ENCODE peak calls at places on chromosomes 4 and X, in seven cellular contexts. One of them, this sample, is unnamed. For H3K4me1 and H3K9me3, the result is how much of the 10 kb centered on the place peaks cover.

GRCh38 chr4:145804134-145804533 is 124.2 kb downstream of the C4orf51 start:
- DNase-seq in CD8-positive, alpha-beta T cell: no peak
- DNase-seq in cardiac muscle cell: no peak
- DNase-seq in astrocyte: peak
- DNase-seq in pancreas: no peak
- DNase-seq in HCT116: no peak
- DNase-seq in H9: no peak
- DNase-seq in this sample: no peak

GRCh38 chr4:2712261-2712842 is 43.8 kb downstream of the TNIP2 start:
- DNase-seq in CD8-positive, alpha-beta T cell: no peak
- DNase-seq in cardiac muscle cell: peak
- DNase-seq in astrocyte: no peak
- DNase-seq in pancreas: no peak
- DNase-seq in HCT116: peak
- DNase-seq in H9: peak
- DNase-seq in this sample: no peak

GRCh38 chrX:24117288-24117687 is 32.2 kb upstream of the ZFX start:
- DNase-seq in CD8-positive, alpha-beta T cell: no peak
- DNase-seq in cardiac muscle cell: no peak
- DNase-seq in astrocyte: peak
- DNase-seq in pancreas: no peak
- DNase-seq in HCT116: no peak
- DNase-seq in H9: no peak
- DNase-seq in this sample: no peak

GRCh38 chrX:45485682-45486081 is 285.0 kb upstream of the DIPK2B start:
- DNase-seq in CD8-positive, alpha-beta T cell: no peak
- DNase-seq in cardiac muscle cell: no peak
- DNase-seq in astrocyte: no peak
- DNase-seq in pancreas: no peak
- DNase-seq in HCT116: no peak
- DNase-seq in H9: no peak
- DNase-seq in this sample: no peak

GRCh38 chr4:38930199-38930598 is 62.6 kb downstream of the FAM114A1 start:
- DNase-seq in CD8-positive, alpha-beta T cell: no peak
- DNase-seq in cardiac muscle cell: no peak
- DNase-seq in astrocyte: no peak
- DNase-seq in pancreas: no peak
- DNase-seq in HCT116: no peak
- DNase-seq in H9: no peak
- DNase-seq in this sample: no peak

GRCh38 chr4:92104506-92104905 is 199.3 kb upstream of the GRID2 start:
- DNase-seq in CD8-positive, alpha-beta T cell: no peak
- DNase-seq in cardiac muscle cell: no peak
- DNase-seq in astrocyte: no peak
- DNase-seq in pancreas: no peak
- DNase-seq in HCT116: no peak
- DNase-seq in H9: no peak
- DNase-seq in this sample: no peak

GRCh38 chrX:45952030-45952429 is 593.2 kb downstream of the ZNF674 start:
- DNase-seq in CD8-positive, alpha-beta T cell: no peak
- DNase-seq in cardiac muscle cell: no peak
- DNase-seq in astrocyte: no peak
- DNase-seq in pancreas: no peak
- DNase-seq in HCT116: no peak
- DNase-seq in H9: peak
- DNase-seq in this sample: no peak

GRCh38 chr4:80989921-80990544 is 40.5 kb upstream of the BMP3 start:
- DNase-seq in CD8-positive, alpha-beta T cell: no peak
- DNase-seq in cardiac muscle cell: peak
- DNase-seq in astrocyte: peak
- DNase-seq in pancreas: no peak
- DNase-seq in HCT116: peak
- DNase-seq in H9: no peak
- DNase-seq in this sample: no peak

GRCh38 chrX:16123222-16123786 is at the start of gene GRPR:
- DNase-seq in CD8-positive, alpha-beta T cell: peak
- DNase-seq in cardiac muscle cell: peak
- DNase-seq in astrocyte: peak
- DNase-seq in pancreas: peak
- DNase-seq in HCT116: peak
- DNase-seq in H9: peak
- DNase-seq in this sample: peak

GRCh38 chr4:22634541-22635181 is 58.1 kb upstream of the GBA3 start:
- DNase-seq in CD8-positive, alpha-beta T cell: no peak
- DNase-seq in cardiac muscle cell: no peak
- DNase-seq in astrocyte: no peak
- DNase-seq in pancreas: no peak
- DNase-seq in HCT116: no peak
- DNase-seq in H9: no peak
- DNase-seq in this sample: no peak

GRCh38 chr4:89562715-89563114 is 255.1 kb upstream of the GPRIN3 start:
- DNase-seq in CD8-positive, alpha-beta T cell: no peak
- DNase-seq in cardiac muscle cell: no peak
- DNase-seq in astrocyte: no peak
- DNase-seq in pancreas: no peak
- DNase-seq in HCT116: no peak
- DNase-seq in H9: no peak
- DNase-seq in this sample: no peak

GRCh38 chr4:118352843-118353373 is at the start of gene PRSS12:
- DNase-seq in CD8-positive, alpha-beta T cell: peak
- DNase-seq in cardiac muscle cell: peak
- DNase-seq in astrocyte: peak
- DNase-seq in pancreas: peak
- DNase-seq in HCT116: peak
- DNase-seq in H9: peak
- DNase-seq in this sample: peak

GRCh38 chrX:18012974-18013373 is 151.9 kb upstream of the RAI2 start:
- DNase-seq in CD8-positive, alpha-beta T cell: no peak
- DNase-seq in cardiac muscle cell: no peak
- DNase-seq in astrocyte: no peak
- DNase-seq in pancreas: no peak
- DNase-seq in HCT116: no peak
- DNase-seq in H9: no peak
- DNase-seq in this sample: no peak

GRCh38 chr4:185357220-185357619 is 38.5 kb downstream of the LRP2BP start:
- DNase-seq in CD8-positive, alpha-beta T cell: no peak
- DNase-seq in cardiac muscle cell: no peak
- DNase-seq in astrocyte: no peak
- DNase-seq in pancreas: no peak
- DNase-seq in HCT116: no peak
- DNase-seq in H9: no peak
- DNase-seq in this sample: no peak

GRCh38 chr4:185358514-185359433 is 37.0 kb downstream of the LRP2BP start:
- DNase-seq in CD8-positive, alpha-beta T cell: no peak
- DNase-seq in cardiac muscle cell: no peak
- DNase-seq in astrocyte: peak
- DNase-seq in pancreas: no peak
- DNase-seq in HCT116: no peak
- DNase-seq in H9: no peak
- DNase-seq in this sample: no peak

GRCh38 chr4:185361872-185362271 is 33.9 kb downstream of the LRP2BP start:
- DNase-seq in CD8-positive, alpha-beta T cell: no peak
- DNase-seq in cardiac muscle cell: no peak
- DNase-seq in astrocyte: no peak
- DNase-seq in pancreas: no peak
- DNase-seq in HCT116: no peak
- DNase-seq in H9: no peak
- DNase-seq in this sample: no peak

GRCh38 chr4:185359767-185360446 is 35.8 kb downstream of the LRP2BP start:
- DNase-seq in CD8-positive, alpha-beta T cell: no peak
- DNase-seq in cardiac muscle cell: no peak
- DNase-seq in astrocyte: peak
- DNase-seq in pancreas: no peak
- DNase-seq in HCT116: no peak
- DNase-seq in H9: no peak
- DNase-seq in this sample: no peak

DNA sequence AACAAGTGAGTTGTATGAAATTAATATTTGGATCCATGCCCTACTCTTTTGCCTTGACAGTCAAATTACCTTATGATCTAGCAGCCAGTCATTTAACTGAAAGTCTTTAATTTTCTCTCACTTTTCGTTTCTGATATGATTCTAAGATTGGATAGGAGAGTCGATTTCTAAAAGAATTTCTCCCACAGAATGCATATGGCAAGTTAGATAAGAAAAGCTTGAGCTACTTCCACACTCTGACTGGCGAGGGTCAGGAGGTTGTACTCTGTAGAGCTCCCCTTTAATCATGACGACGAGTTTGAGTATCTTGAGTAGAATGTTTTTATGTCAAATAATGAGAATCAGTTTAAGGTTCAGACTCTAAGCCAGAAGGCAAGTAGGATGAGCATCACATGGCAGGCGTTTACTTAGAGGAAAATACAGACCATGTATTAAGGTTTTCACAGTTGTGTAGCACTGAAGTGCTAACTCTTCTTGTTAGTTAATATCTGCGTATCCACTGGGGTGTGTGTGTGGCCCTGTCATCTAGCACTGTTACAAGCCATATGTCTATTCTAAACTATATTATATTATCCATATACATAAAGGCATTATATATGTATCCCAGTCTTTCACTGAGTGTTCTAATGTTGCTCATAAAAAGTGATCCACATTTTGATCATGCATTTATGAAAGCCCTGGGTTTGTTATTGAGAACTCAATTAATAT is 37.8 kb downstream of the LRP2BP start:
- DNase-seq in CD8-positive, alpha-beta T cell: no peak
- DNase-seq in cardiac muscle cell: no peak
- DNase-seq in astrocyte: no peak
- DNase-seq in pancreas: no peak
- DNase-seq in HCT116: no peak
- DNase-seq in H9: no peak
- DNase-seq in this sample: no peak
- H3K4me1 ChIP-seq in CD8-positive, alpha-beta T cell: under half
- H3K4me1 ChIP-seq in cardiac muscle cell: under half
- H3K4me1 ChIP-seq in astrocyte: under half
- H3K4me1 ChIP-seq in pancreas: under half
- H3K4me1 ChIP-seq in HCT116: under half
- H3K4me1 ChIP-seq in H9: under half
- H3K4me1 ChIP-seq in this sample: under half

DNA sequence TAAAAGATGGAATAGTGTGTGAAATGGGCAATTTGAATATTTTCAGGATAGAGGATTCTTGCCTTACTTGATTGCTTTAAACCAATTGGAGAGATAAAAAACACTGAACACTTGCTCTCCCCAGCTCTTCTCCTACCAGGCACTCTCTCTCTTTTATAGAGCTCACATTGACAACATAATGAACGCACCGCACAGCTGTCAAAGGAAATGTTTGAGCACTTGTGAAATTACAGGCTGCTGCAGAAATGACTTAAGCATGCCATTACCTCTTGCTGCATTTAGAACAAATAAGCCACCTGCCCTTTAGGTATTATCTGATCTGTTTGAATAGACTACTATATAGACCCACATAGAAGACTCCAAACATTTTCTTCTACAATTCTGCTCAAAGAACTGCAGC is 227.7 kb downstream of the C4orf33 start:
- DNase-seq in CD8-positive, alpha-beta T cell: no peak
- DNase-seq in cardiac muscle cell: no peak
- DNase-seq in astrocyte: no peak
- DNase-seq in pancreas: no peak
- DNase-seq in HCT116: no peak
- DNase-seq in H9: no peak
- DNase-seq in this sample: no peak
- H3K9me3 ChIP-seq in CD8-positive, alpha-beta T cell: under half
- H3K9me3 ChIP-seq in cardiac muscle cell: under half
- H3K9me3 ChIP-seq in astrocyte: under half
- H3K9me3 ChIP-seq in pancreas: under half
- H3K9me3 ChIP-seq in HCT116: under half
- H3K9me3 ChIP-seq in H9: under half
- H3K9me3 ChIP-seq in this sample: under half

GRCh38 chrX:154126101-154126500 is 17.9 kb upstream of the OPN1LW start:
- DNase-seq in CD8-positive, alpha-beta T cell: no peak
- DNase-seq in cardiac muscle cell: no peak
- DNase-seq in astrocyte: no peak
- DNase-seq in pancreas: no peak
- DNase-seq in HCT116: no peak
- DNase-seq in H9: no peak
- DNase-seq in this sample: no peak

GRCh38 chrX:154136627-154137161 is 7.3 kb upstream of the OPN1LW start:
- DNase-seq in CD8-positive, alpha-beta T cell: peak
- DNase-seq in cardiac muscle cell: peak
- DNase-seq in astrocyte: peak
- DNase-seq in pancreas: peak
- DNase-seq in HCT116: peak
- DNase-seq in H9: peak
- DNase-seq in this sample: peak

GRCh38 chrX:154132366-154132765 is 11.7 kb upstream of the OPN1LW start:
- DNase-seq in CD8-positive, alpha-beta T cell: no peak
- DNase-seq in cardiac muscle cell: no peak
- DNase-seq in astrocyte: no peak
- DNase-seq in pancreas: no peak
- DNase-seq in HCT116: no peak
- DNase-seq in H9: no peak
- DNase-seq in this sample: no peak

GRCh38 chrX:154135458-154136229 is 8.4 kb upstream of the OPN1LW start:
- DNase-seq in CD8-positive, alpha-beta T cell: no peak
- DNase-seq in cardiac muscle cell: no peak
- DNase-seq in astrocyte: no peak
- DNase-seq in pancreas: no peak
- DNase-seq in HCT116: no peak
- DNase-seq in H9: no peak
- DNase-seq in this sample: no peak

DNA sequence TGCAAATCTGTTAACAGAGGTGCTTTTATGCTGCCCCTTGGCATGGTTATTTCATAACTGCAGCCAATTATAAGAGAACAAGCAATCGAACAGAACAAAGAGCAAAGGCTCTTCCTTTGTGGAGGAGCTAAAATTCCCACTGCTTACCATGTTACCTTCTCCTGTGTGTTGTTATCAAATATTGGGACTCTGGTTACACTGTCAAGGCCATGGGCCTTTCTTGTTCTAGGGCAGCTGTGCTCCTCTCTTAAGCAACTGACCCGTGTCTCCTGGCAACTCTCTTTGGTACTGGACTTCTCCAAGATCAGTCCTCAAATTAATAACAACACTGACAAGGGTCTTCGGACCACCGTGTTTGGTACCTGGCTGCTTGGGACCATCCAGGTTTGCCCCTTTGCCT is 12.1 kb upstream of the OPN1LW start:
- DNase-seq in CD8-positive, alpha-beta T cell: no peak
- DNase-seq in cardiac muscle cell: no peak
- DNase-seq in astrocyte: no peak
- DNase-seq in pancreas: no peak
- DNase-seq in HCT116: no peak
- DNase-seq in H9: no peak
- DNase-seq in this sample: no peak
- H3K4me1 ChIP-seq in CD8-positive, alpha-beta T cell: under half
- H3K4me1 ChIP-seq in cardiac muscle cell: under half
- H3K4me1 ChIP-seq in astrocyte: under half
- H3K4me1 ChIP-seq in pancreas: under half
- H3K4me1 ChIP-seq in HCT116: under half
- H3K4me1 ChIP-seq in H9: under half
- H3K4me1 ChIP-seq in this sample: under half

DNA sequence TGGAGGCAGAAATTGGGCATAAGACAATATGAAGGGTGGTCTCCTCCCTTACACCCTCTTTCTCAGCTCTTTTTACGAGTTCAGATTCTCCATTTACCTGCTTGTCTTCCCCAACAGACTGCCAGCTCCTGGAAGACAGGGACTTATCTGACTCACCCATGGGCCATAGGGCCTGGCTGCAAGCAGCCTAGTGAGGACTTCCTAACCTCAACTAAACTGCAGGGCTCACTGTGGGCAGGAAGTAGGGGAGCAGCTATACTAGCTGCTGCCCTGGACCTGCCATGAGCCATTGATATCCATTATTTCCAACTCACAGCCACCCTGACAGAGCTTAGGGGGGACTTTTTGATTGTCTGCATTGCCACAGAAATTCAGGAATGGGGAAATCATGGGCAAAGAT is 11.5 kb upstream of the ZNF718 start:
- DNase-seq in CD8-positive, alpha-beta T cell: no peak
- DNase-seq in cardiac muscle cell: no peak
- DNase-seq in astrocyte: no peak
- DNase-seq in pancreas: no peak
- DNase-seq in HCT116: no peak
- DNase-seq in H9: no peak
- DNase-seq in this sample: no peak
- H3K9me3 ChIP-seq in CD8-positive, alpha-beta T cell: under half
- H3K9me3 ChIP-seq in cardiac muscle cell: under half
- H3K9me3 ChIP-seq in astrocyte: under half
- H3K9me3 ChIP-seq in pancreas: under half
- H3K9me3 ChIP-seq in HCT116: under half
- H3K9me3 ChIP-seq in H9: under half
- H3K9me3 ChIP-seq in this sample: under half